ENCODE peak calls at places on chromosomes 11 and 22, in eight cellular contexts. I, B, X, E, S, Y, T and H are unnamed samples.

GRCh38 chr11:8566613-8567210 is 27.3 kb downstream of the STK33 start:
- DNase-seq in I (no peak), B (no peak), X (no peak), E (no peak), S (no peak), Y (no peak), T (no peak), H (no peak)

GRCh38 chr22:25110596-25110845 is 89.1 kb upstream of the CRYBB3 start:
- DNase-seq in I (no peak), B (no peak), X (no peak), E (no peak), S (no peak), Y (no peak), T (no peak), H (no peak)

GRCh38 chr11:65560555-65561418 is 2.6 kb upstream of the LTBP3 start:
- DNase-seq in I (no peak), B (no peak), X (no peak), E (no peak), S (no peak), Y (no peak), T (peak), H (no peak)

GRCh38 chr22:49297871-49298721 is 529.6 kb downstream of the BRD1 start:
- DNase-seq in I (peak), B (no peak), X (no peak), E (peak), S (no peak), Y (no peak), T (peak), H (no peak)

GRCh38 chr11:125433454-125434121 is 62.5 kb downstream of the FEZ1 start:
- DNase-seq in I (peak), B (peak), X (no peak), E (peak), S (no peak), Y (no peak), T (no peak), H (no peak)

GRCh38 chr11:11069741-11070550 is 212.1 kb upstream of the ZBED5 start:
- DNase-seq in I (no peak), B (no peak), X (no peak), E (no peak), S (no peak), Y (no peak), T (no peak), H (no peak)

GRCh38 chr11:61812736-61813411 is 3.9 kb downstream of the FADS1 start:
- DNase-seq in I (no peak), B (no peak), X (no peak), E (no peak), S (no peak), Y (no peak), T (no peak), H (no peak)

GRCh38 chr22:48143856-48144255 is 1381.4 kb downstream of the TBC1D22A start:
- DNase-seq in I (no peak), B (no peak), X (no peak), E (no peak), S (no peak), Y (no peak), T (peak), H (no peak)

GRCh38 chr22:25085930-25086901 is 113.4 kb upstream of the CRYBB3 start:
- DNase-seq in I (peak), B (no peak), X (no peak), E (no peak), S (no peak), Y (no peak), T (no peak), H (no peak)

GRCh38 chr11:59943996-59944395 is 5.8 kb downstream of the OOSP1 start:
- DNase-seq in I (no peak), B (peak), X (no peak), E (no peak), S (no peak), Y (no peak), T (no peak), H (no peak)

GRCh38 chr11:12274056-12274455 is 103.3 kb upstream of the PARVA start:
- DNase-seq in I (peak), B (no peak), X (no peak), E (no peak), S (no peak), Y (no peak), T (no peak), H (no peak)

GRCh38 chr11:59040607-59041006 is 45.5 kb upstream of the GLYATL1B start:
- DNase-seq in I (no peak), B (no peak), X (no peak), E (no peak), S (no peak), Y (no peak), T (no peak), H (no peak)

GRCh38 chr22:42473484-42474193 is 41.4 kb upstream of the NFAM1 start:
- DNase-seq in I (no peak), B (no peak), X (no peak), E (peak), S (no peak), Y (no peak), T (no peak), H (no peak)

GRCh38 chr22:29199702-29200400 is 5.8 kb upstream of the EMID1 start:
- DNase-seq in I (peak), B (no peak), X (no peak), E (no peak), S (no peak), Y (no peak), T (no peak), H (no peak)

GRCh38 chr22:45977003-45977395 is at the start of gene WNT7B:
- DNase-seq in I (no peak), B (no peak), X (no peak), E (peak), S (no peak), Y (no peak), T (no peak), H (no peak)

GRCh38 chr11:86418929-86419328 is 44.2 kb downstream of the CCDC81 start:
- DNase-seq in I (no peak), B (no peak), X (no peak), E (no peak), S (no peak), Y (no peak), T (no peak), H (no peak)

GRCh38 chr22:30340911-30341685 is 14.4 kb upstream of the TBC1D10A start:
- DNase-seq in I (peak), B (no peak), X (no peak), E (no peak), S (peak), Y (no peak), T (no peak), H (no peak)